ENCODE peak calls at places on chromosomes 16 and 17, in ten cellular contexts. N, R, S, E, B, O, I, H, Q and F are unnamed samples.

GRCh38 chr17:5758651-5759050 is 174.3 kb upstream of the NLRP1 start:
- DNase-seq in R (no peak), H (peak), O (no peak), Q (no peak), B (no peak), N (peak), I (no peak), S (peak), E (peak), F (no peak)

GRCh38 chr17:48492401-48493298 is 38.2 kb downstream of the HOXB1 start:
- DNase-seq in S (peak), I (peak), B (no peak), E (peak), Q (peak), H (peak), N (peak), R (no peak), O (no peak), F (no peak)

GRCh38 chr17:27420211-27420950 is 35.9 kb upstream of the KSR1 start:
- DNase-seq in O (no peak), B (peak), E (no peak), Q (no peak), I (no peak), N (no peak), R (no peak), H (no peak), S (no peak), F (no peak)

GRCh38 chr16:4010225-4011158 is 105.8 kb downstream of the ADCY9 start:
- DNase-seq in S (no peak), E (no peak), N (no peak), O (no peak), Q (no peak), I (no peak), H (no peak), R (no peak), B (no peak), F (no peak)

GRCh38 chr17:67245694-67246397 is 850 bp upstream of the HELZ start:
- DNase-seq in E (peak), O (no peak), S (no peak), I (no peak), Q (no peak), R (no peak), B (no peak), N (no peak), H (peak), F (no peak)

GRCh38 chr17:57739402-57740224 is 5.5 kb downstream of the CCDC182 start:
- DNase-seq in I (no peak), O (no peak), N (no peak), R (no peak), B (no peak), Q (no peak), S (peak), E (no peak), H (peak), F (no peak)

GRCh38 chr17:77456271-77456950 is 315.6 kb downstream of the SEC14L1 start:
- DNase-seq in H (no peak), O (no peak), I (no peak), S (no peak), B (no peak), N (no peak), E (no peak), Q (no peak), R (no peak), F (no peak)

GRCh38 chr17:3959295-3959899 is 4.8 kb downstream of the ATP2A3 start:
- DNase-seq in R (peak), Q (no peak), S (no peak), E (no peak), I (no peak), N (peak), O (no peak), B (no peak), H (no peak), F (no peak)

GRCh38 chr17:58187675-58188074 is 4.9 kb upstream of the EPX start:
- DNase-seq in O (no peak), R (no peak), H (no peak), I (no peak), S (no peak), B (no peak), E (no peak), N (no peak), Q (no peak), F (no peak)

GRCh38 chr16:62597874-62598273 is 561.6 kb upstream of the CDH8 start:
- DNase-seq in O (no peak), R (no peak), N (no peak), I (no peak), S (no peak), Q (no peak), E (no peak), B (no peak), H (no peak), F (no peak)

GRCh38 chr16:57569306-57569946 is 27.0 kb downstream of the ADGRG5 start:
- DNase-seq in S (no peak), Q (no peak), H (no peak), I (no peak), B (no peak), E (no peak), R (no peak), O (no peak), N (no peak), F (no peak)

GRCh38 chr17:2123467-2124251 is 68.8 kb downstream of the HIC1 start:
- DNase-seq in R (no peak), E (no peak), N (peak), H (no peak), O (no peak), Q (no peak), S (peak), I (no peak), B (no peak), F (no peak)

GRCh38 chr17:40547079-40547784 is 18.0 kb downstream of the CCR7 start:
- DNase-seq in R (no peak), I (peak), H (no peak), N (no peak), Q (no peak), S (no peak), O (no peak), B (peak), E (peak), F (no peak)

GRCh38 chr17:149231-149630 is 11.9 kb downstream of the SCGB1C2 start:
- DNase-seq in S (no peak), N (no peak), E (peak), I (no peak), R (no peak), O (no peak), H (no peak), Q (no peak), B (no peak), F (no peak)

GRCh38 chr16:89120281-89120680 is 26.6 kb downstream of the ACSF3 start:
- DNase-seq in H (no peak), N (no peak), S (no peak), O (no peak), E (no peak), R (no peak), B (no peak), Q (no peak), I (no peak), F (no peak)

GRCh38 chr17:44308865-44309264 is 464 bp downstream of the RUNDC3A start:
- DNase-seq in N (no peak), H (no peak), O (no peak), R (no peak), Q (no peak), I (no peak), E (no peak), S (no peak), B (no peak), F (no peak)

GRCh38 chr17:18318771-18319450 is 3.8 kb downstream of the SMCR8 start:
- DNase-seq in H (no peak), N (no peak), Q (no peak), R (no peak), E (no peak), S (no peak), O (no peak), I (no peak), B (no peak), F (no peak)

GRCh38 chr16:19130852-19131808 is 17.4 kb downstream of the ITPRIPL2 start:
- DNase-seq in R (peak), N (peak), H (peak), Q (peak), E (no peak), I (no peak), B (peak), O (no peak), S (peak), F (peak)

GRCh38 chr16:86491643-86492030 is 18.7 kb upstream of the FOXF1 start:
- DNase-seq in H (no peak), I (no peak), N (no peak), R (no peak), B (no peak), E (no peak), Q (no peak), O (no peak), S (no peak), F (no peak)

GRCh38 chr16:50196736-50197135 is 43.6 kb downstream of the TENT4B start:
- DNase-seq in H (no peak), N (no peak), S (no peak), E (no peak), I (no peak), B (no peak), O (no peak), R (no peak), Q (no peak), F (no peak)

GRCh38 chr16:72242757-72243156 is 70.8 kb upstream of the PMFBP1 start:
- DNase-seq in I (no peak), B (no peak), S (no peak), E (no peak), R (no peak), N (no peak), Q (no peak), O (no peak), H (no peak), F (no peak)

GRCh38 chr17:45345554-45346254 is 28.9 kb upstream of the MAP3K14 start:
- DNase-seq in N (peak), B (no peak), Q (peak), O (no peak), S (peak), I (no peak), H (no peak), R (peak), E (peak), F (peak)

GRCh38 chr16:11011326-11011725 is 67.0 kb downstream of the CLEC16A start:
- DNase-seq in E (no peak), H (no peak), O (no peak), B (no peak), S (no peak), Q (no peak), I (no peak), N (no peak), R (no peak), F (no peak)

GRCh38 chr16:79367822-79368221 is 232.7 kb downstream of the MAF start:
- DNase-seq in I (no peak), E (no peak), N (no peak), R (no peak), H (no peak), Q (no peak), S (no peak), B (no peak), O (no peak), F (no peak)
- TF ChIP-seq CTCF in I (no peak), E (no peak), N (no peak), R (no peak), H (no peak), Q (no peak), S (no peak), B (no peak), O (no peak), F (no peak)

DNA sequence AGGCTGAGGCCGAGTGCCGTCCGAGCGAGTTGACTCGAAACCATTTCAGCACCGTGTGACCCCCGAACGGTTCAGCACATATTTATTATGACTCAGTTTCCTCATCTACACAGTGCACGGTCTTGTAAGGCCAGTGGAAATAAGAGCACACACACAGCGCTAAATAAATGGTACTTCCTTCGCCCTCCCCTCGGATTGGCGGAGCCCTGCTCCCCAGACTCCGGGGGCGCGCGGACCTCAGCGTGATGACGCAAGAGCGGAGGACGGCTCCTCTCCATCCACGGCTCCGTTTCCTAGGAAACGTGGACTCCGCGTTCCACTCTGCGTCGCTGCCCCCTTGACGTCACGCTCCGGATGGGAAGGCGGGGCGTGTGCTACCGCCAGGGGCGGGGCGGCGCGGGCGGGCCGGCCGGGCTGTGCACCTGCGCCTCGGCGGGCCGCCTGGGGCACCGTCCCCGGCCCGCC is at the start of gene PARD6A:
- DNase-seq in N (peak), O (peak), Q (peak), I (peak), H (peak), S (peak), E (peak), R (peak), B (peak), F (peak)
- H3K4me3 ChIP-seq in N (peak), O (peak), Q (peak), I (peak), H (peak), S (peak), E (peak), R (peak), B (peak), F (peak)

GRCh38 chr16:8872967-8873865 is 4.4 kb upstream of the CARHSP1 start:
- DNase-seq in I (no peak), E (no peak), H (no peak), B (no peak), S (no peak), R (no peak), N (no peak), O (no peak), Q (no peak), F (no peak)
- TF ChIP-seq CTCF in I (no peak), E (no peak), H (no peak), B (no peak), S (peak), R (no peak), N (peak), O (no peak), Q (no peak), F (peak)

DNA sequence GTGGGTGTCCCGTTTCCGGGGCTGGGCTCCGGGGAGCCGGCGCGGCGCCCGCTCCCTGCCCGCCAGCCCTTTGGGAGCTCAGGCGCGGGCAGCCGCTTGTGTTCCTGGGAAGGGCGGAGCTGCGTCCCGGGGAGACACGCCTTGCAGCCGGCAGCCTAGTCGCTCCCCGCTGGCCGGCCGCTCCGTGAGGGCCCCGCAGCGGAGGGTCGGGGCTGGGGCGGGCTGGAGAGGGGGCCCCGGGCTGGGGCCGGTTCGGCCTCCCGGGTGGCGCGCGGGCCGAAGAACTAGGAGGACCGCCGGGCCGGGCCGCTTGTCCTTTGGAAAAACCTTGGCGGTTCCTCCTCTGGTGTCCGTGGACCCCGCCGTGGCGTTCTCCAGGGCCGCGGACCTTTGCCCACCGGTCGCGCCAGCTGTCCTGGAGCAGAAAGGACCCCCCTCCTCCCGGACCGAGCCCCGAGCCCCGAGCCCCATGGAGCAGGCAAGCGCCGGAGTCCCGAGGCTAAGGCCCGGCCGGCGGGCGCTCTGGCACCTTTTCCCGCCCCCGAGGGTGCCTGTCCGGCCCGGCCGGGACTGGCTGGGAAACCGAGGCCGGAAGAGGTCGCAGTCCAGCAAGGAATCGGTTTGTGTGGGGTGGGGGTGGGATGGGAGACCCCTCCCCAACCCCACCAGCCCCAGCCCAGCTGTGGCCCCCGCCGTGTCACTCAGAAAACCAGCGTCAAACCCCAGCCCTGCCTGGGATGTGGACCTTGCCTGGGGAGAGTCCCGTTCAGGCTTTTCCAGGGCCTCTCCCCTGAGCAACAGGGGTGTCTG is 6.8 kb upstream of the TBC1D3B start:
- DNase-seq in O (peak), I (peak), R (peak), S (peak), H (peak), B (peak), E (no peak), Q (no peak), N (peak), F (no peak)
- H3K4me3 ChIP-seq in O (peak), I (peak), R (peak), S (peak), H (peak), B (peak), E (peak), Q (peak), N (peak), F (peak)

GRCh38 chr16:1941924-1942809 is 832 bp downstream of the MSRB1 start:
- DNase-seq in I (no peak), E (no peak), H (no peak), S (peak), N (no peak), Q (no peak), O (no peak), B (peak), R (no peak), F (no peak)

GRCh38 chr16:1940273-1941161 is 2.5 kb downstream of the MSRB1 start:
- DNase-seq in S (no peak), B (no peak), O (no peak), Q (no peak), E (no peak), I (no peak), H (no peak), N (no peak), R (no peak), F (no peak)

GRCh38 chr16:1941162-1941923 is 1.7 kb downstream of the MSRB1 start:
- DNase-seq in H (peak), R (no peak), O (no peak), E (no peak), I (no peak), Q (no peak), B (peak), N (no peak), S (no peak), F (no peak)

GRCh38 chr16:1944612-1945199 is 1.7 kb upstream of the MSRB1 start:
- DNase-seq in I (no peak), Q (no peak), E (no peak), R (no peak), H (no peak), B (no peak), S (no peak), N (no peak), O (no peak), F (no peak)

GRCh38 chr16:1942810-1943726 is at the start of gene MSRB1:
- DNase-seq in O (peak), N (peak), E (peak), S (peak), R (peak), I (peak), B (peak), Q (peak), H (peak), F (peak)
- TF ChIP-seq CTCF in O (no peak), N (no peak), E (no peak), S (no peak), R (no peak), I (peak), B (no peak), Q (peak), H (peak), F (no peak)

GRCh38 chr17:81277938-81278693 is 17.0 kb downstream of the SLC38A10 start:
- DNase-seq in N (peak), E (no peak), S (no peak), O (no peak), I (peak), Q (no peak), B (no peak), H (no peak), R (no peak), F (no peak)
- H3K4me3 ChIP-seq in N (peak), E (no peak), S (no peak), O (no peak), I (peak), Q (no peak), B (no peak), H (no peak), R (no peak), F (no peak)

GRCh38 chr16:2205104-2205966 is at the start of gene MLST8:
- DNase-seq in E (peak), Q (peak), H (peak), N (peak), B (peak), S (peak), O (no peak), R (peak), I (peak), F (peak)
- TF ChIP-seq CTCF in E (no peak), Q (no peak), H (no peak), N (no peak), B (peak), S (no peak), O (no peak), R (no peak), I (peak), F (peak)

DNA sequence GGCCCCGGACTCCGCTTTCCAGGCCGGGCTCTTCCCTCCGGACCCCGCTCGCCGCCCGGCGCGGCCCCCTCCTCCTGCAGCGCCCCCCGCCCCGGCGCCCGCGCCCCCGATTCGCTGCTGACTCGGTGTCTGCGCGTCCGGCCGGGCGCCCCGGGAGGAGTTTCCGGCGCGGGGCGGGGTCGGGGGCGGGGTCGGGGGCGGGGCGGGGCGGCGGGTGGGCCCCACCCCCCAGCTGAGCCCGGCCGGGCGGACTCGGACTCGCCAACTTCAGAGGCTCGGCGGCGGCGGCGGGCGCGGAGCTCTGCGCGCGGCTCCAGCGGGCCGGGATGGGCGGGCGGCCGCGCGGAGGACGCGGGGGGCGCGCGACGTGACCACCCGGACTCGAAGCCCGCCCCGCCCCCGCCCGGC is at the start of gene METRNL:
- DNase-seq in O (no peak), H (peak), E (peak), N (peak), R (no peak), S (peak), Q (no peak), B (peak), I (peak), F (no peak)
- H3K4me3 ChIP-seq in O (peak), H (peak), E (peak), N (peak), R (peak), S (peak), Q (peak), B (peak), I (peak), F (peak)

GRCh38 chr16:65121870-65122723 is at the start of gene CDH11:
- DNase-seq in E (peak), R (peak), B (peak), H (peak), I (peak), Q (peak), N (peak), O (no peak), S (peak), F (peak)
- TF ChIP-seq CTCF in E (peak), R (peak), B (peak), H (no peak), I (peak), Q (peak), N (peak), O (no peak), S (peak), F (peak)